ENCODE peak calls at places on chromosomes 13 and 19, in seven cellular contexts. W is ovary, J is lower leg skin, N is left ventricle myocardium inferior, C is thoracic aorta, M is upper lobe of right lung, E is fibroblast of mammary gland. L is an unnamed sample.

GRCh38 chr13:83003185-83003584 is 879.1 kb downstream of the SLITRK1 start:
- DNase-seq in W (no peak), J (no peak), N (no peak), C (no peak), M (no peak), E (no peak), L (no peak)

GRCh38 chr19:33639034-33639681 is 17.4 kb downstream of the CHST8 start:
- DNase-seq in W (no peak), J (no peak), N (no peak), C (no peak), M (peak), E (no peak), L (no peak)

GRCh38 chr13:78190296-78190695 is 271.7 kb upstream of the EDNRB start:
- DNase-seq in W (no peak), J (no peak), N (no peak), C (no peak), M (no peak), E (no peak), L (no peak)

GRCh38 chr19:35560271-35560670 is 3.2 kb downstream of the ATP4A start:
- DNase-seq in W (no peak), J (no peak), N (no peak), C (no peak), M (no peak), E (no peak), L (no peak)

GRCh38 chr13:100594731-100595130 is 6.1 kb upstream of the GGACT start:
- DNase-seq in W (no peak), J (no peak), N (no peak), C (no peak), M (no peak), E (no peak), L (no peak)

GRCh38 chr13:82739881-82740280 is 1142.4 kb downstream of the SLITRK1 start:
- DNase-seq in W (no peak), J (no peak), N (no peak), C (no peak), M (no peak), E (peak), L (no peak)

GRCh38 chr13:85816413-85816812 is 17.2 kb upstream of the SLITRK6 start:
- DNase-seq in W (no peak), J (no peak), N (no peak), C (no peak), M (no peak), E (peak), L (no peak)

GRCh38 chr13:53920916-53921315 is 892.3 kb downstream of the OLFM4 start:
- DNase-seq in W (no peak), J (peak), N (no peak), C (no peak), M (no peak), E (no peak), L (no peak)

GRCh38 chr19:40465025-40465780 is at the start of gene BLVRB:
- DNase-seq in W (no peak), J (no peak), N (no peak), C (no peak), M (no peak), E (peak), L (peak)

GRCh38 chr13:24502567-24503375 is 9.8 kb downstream of the PARP4 start:
- DNase-seq in W (no peak), J (no peak), N (peak), C (no peak), M (no peak), E (peak), L (peak)

GRCh38 chr13:77325371-77325941 is 1.4 kb downstream of the MYCBP2 start:
- DNase-seq in W (no peak), J (no peak), N (no peak), C (no peak), M (no peak), E (no peak), L (peak)

GRCh38 chr19:21474671-21475181 is 30.7 kb upstream of the ZNF429 start:
- DNase-seq in W (peak), J (peak), N (peak), C (peak), M (peak), E (peak), L (peak)

GRCh38 chr19:1512671-1513491 is at the start of gene ADAMTSL5:
- DNase-seq in W (peak), J (no peak), N (peak), C (no peak), M (peak), E (peak), L (no peak)

GRCh38 chr13:63605962-63606361 is 2190.3 kb upstream of the PCDH20 start:
- DNase-seq in W (no peak), J (no peak), N (no peak), C (no peak), M (no peak), E (no peak), L (no peak)

GRCh38 chr13:59088716-59089115 is 1075.0 kb downstream of the DIAPH3 start:
- DNase-seq in W (no peak), J (no peak), N (no peak), C (no peak), M (no peak), E (peak), L (peak)

GRCh38 chr13:33150662-33151061 is 134.4 kb downstream of the KL start:
- DNase-seq in W (no peak), J (no peak), N (no peak), C (no peak), M (no peak), E (no peak), L (no peak)

GRCh38 chr13:87128006-87128405 is 543.2 kb upstream of the SLITRK5 start:
- DNase-seq in W (no peak), J (no peak), N (no peak), C (no peak), M (no peak), E (peak), L (no peak)

GRCh38 chr13:44172411-44172810 is 201.2 kb upstream of the SERP2 start:
- DNase-seq in W (no peak), J (no peak), N (no peak), C (no peak), M (no peak), E (peak), L (no peak)

GRCh38 chr19:13103961-13104847 is 1.5 kb upstream of the LYL1 start:
- DNase-seq in W (peak), J (peak), N (peak), C (no peak), M (peak), E (no peak), L (no peak)

GRCh38 chr19:658916-659839 is 3.8 kb downstream of the RNF126 start:
- DNase-seq in W (no peak), J (no peak), N (peak), C (no peak), M (no peak), E (peak), L (no peak)

GRCh38 chr19:4443966-4444764 is 13.4 kb downstream of the UBXN6 start:
- DNase-seq in W (no peak), J (no peak), N (no peak), C (no peak), M (no peak), E (no peak), L (no peak)

GRCh38 chr19:39397360-39398296 is 6.5 kb downstream of the MED29 start:
- DNase-seq in W (peak), J (peak), N (peak), C (no peak), M (peak), E (peak), L (peak)

GRCh38 chr13:112343591-112343990 is 32.6 kb upstream of the SPACA7 start:
- DNase-seq in W (no peak), J (peak), N (no peak), C (no peak), M (peak), E (no peak), L (no peak)

GRCh38 chr13:114054269-114054668 is 78.2 kb downstream of the RASA3 start:
- DNase-seq in W (no peak), J (no peak), N (no peak), C (no peak), M (no peak), E (no peak), L (no peak)

GRCh38 chr13:109140777-109141354 is 511.5 kb downstream of the MYO16 start:
- DNase-seq in W (no peak), J (no peak), N (no peak), C (no peak), M (no peak), E (no peak), L (no peak)

GRCh38 chr13:33383724-33384577 is 98.4 kb upstream of the STARD13 start:
- DNase-seq in W (no peak), J (no peak), N (no peak), C (no peak), M (no peak), E (no peak), L (no peak)

GRCh38 chr19:35117017-35117570 is 1.5 kb downstream of the FXYD3 start:
- DNase-seq in W (no peak), J (no peak), N (no peak), C (no peak), M (no peak), E (no peak), L (no peak)

GRCh38 chr13:31032574-31033095 is 100.2 kb downstream of the TEX26 start:
- DNase-seq in W (no peak), J (peak), N (no peak), C (no peak), M (no peak), E (peak), L (no peak)

GRCh38 chr13:23020246-23020843 is 160.4 kb upstream of the SGCG start:
- DNase-seq in W (peak), J (no peak), N (no peak), C (no peak), M (no peak), E (peak), L (peak)

GRCh38 chr13:53782400-53783030 is 753.9 kb downstream of the OLFM4 start:
- DNase-seq in W (no peak), J (no peak), N (no peak), C (no peak), M (no peak), E (peak), L (peak)

GRCh38 chr19:15437355-15438123 is 12.2 kb downstream of the WIZ start:
- DNase-seq in W (peak), J (no peak), N (no peak), C (no peak), M (no peak), E (peak), L (no peak)

GRCh38 chr19:46859637-46860124 is 1.1 kb upstream of the ARHGAP35 start:
- DNase-seq in W (peak), J (peak), N (peak), C (no peak), M (peak), E (peak), L (no peak)

GRCh38 chr13:41496420-41497234 is 39.3 kb downstream of the RGCC start:
- DNase-seq in W (no peak), J (no peak), N (no peak), C (no peak), M (no peak), E (peak), L (peak)

GRCh38 chr19:47239610-47240296 is 8.8 kb upstream of the BBC3 start:
- DNase-seq in W (peak), J (peak), N (peak), C (no peak), M (peak), E (no peak), L (peak)

GRCh38 chr13:19910336-19911072 is 47.1 kb upstream of the ZMYM5 start:
- DNase-seq in W (no peak), J (no peak), N (no peak), C (no peak), M (no peak), E (peak), L (peak)

GRCh38 chr13:48078251-48078656 is 16.6 kb downstream of the MED4 start:
- DNase-seq in W (no peak), J (no peak), N (no peak), C (no peak), M (no peak), E (no peak), L (no peak)
- TF ChIP-seq CTCF in W (no peak), J (no peak), N (peak), C (no peak), M (peak), E (peak), L (peak)

GRCh38 chr13:27968316-27969072 is 621 bp downstream of the CDX2 start:
- DNase-seq in W (no peak), J (peak), N (no peak), C (no peak), M (no peak), E (no peak), L (no peak)
- H3K4me3 ChIP-seq in W (peak), J (no peak), N (peak), C (peak), M (no peak), E (no peak), L (no peak)

GRCh38 chr19:11587973-11588631 is 9.2 kb upstream of the ZNF627 start:
- DNase-seq in W (no peak), J (no peak), N (no peak), C (no peak), M (no peak), E (no peak), L (no peak)
- TF ChIP-seq CTCF in W (no peak), J (no peak), N (no peak), C (no peak), M (no peak), E (no peak), L (no peak)

GRCh38 chr19:17682273-17682672 is 5.9 kb downstream of the UNC13A start:
- DNase-seq in W (no peak), J (no peak), N (no peak), C (no peak), M (no peak), E (no peak), L (no peak)

GRCh38 chr19:17684256-17684655 is 3.9 kb downstream of the UNC13A start:
- DNase-seq in W (no peak), J (no peak), N (no peak), C (no peak), M (no peak), E (no peak), L (no peak)

GRCh38 chr19:17685451-17686026 is 2.6 kb downstream of the UNC13A start:
- DNase-seq in W (no peak), J (no peak), N (no peak), C (no peak), M (no peak), E (no peak), L (no peak)

GRCh38 chr19:17681505-17682125 is 6.5 kb downstream of the UNC13A start:
- DNase-seq in W (peak), J (no peak), N (peak), C (no peak), M (no peak), E (peak), L (peak)

DNA sequence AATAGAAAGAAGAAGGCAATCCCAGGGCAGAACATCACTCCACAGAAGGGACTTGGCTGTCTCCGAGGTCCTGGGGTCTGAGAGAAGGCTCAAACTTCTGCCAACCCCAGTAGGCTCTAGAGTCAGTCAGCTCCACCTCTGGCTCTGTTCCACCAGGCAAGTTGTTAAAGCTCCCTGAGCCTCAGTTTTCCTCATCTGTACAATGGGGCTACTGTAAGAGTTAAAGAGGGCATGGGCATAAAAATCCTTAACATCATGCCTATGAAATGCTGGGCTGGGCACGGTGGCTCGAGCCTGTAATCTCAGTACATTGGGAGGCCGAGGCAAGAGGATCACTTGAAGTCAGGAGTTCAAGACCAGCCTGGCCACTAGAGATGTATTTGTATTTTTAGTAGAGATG is 5.1 kb downstream of the UNC13A start:
- DNase-seq in W (no peak), J (no peak), N (no peak), C (no peak), M (no peak), E (no peak), L (no peak)
- H3K4me3 ChIP-seq in W (no peak), J (no peak), N (no peak), C (no peak), M (no peak), E (no peak), L (no peak)

GRCh38 chr19:19595171-19595701 is 23.3 kb downstream of the PBX4 start:
- DNase-seq in W (no peak), J (no peak), N (no peak), C (no peak), M (peak), E (peak), L (peak)
- TF ChIP-seq CTCF in W (no peak), J (no peak), N (no peak), C (no peak), M (no peak), E (no peak), L (no peak)

GRCh38 chr19:49151339-49152217 is 3.6 kb downstream of the HRC start:
- DNase-seq in W (peak), J (peak), N (peak), C (no peak), M (peak), E (peak), L (no peak)
- H3K4me3 ChIP-seq in W (no peak), J (no peak), N (peak), C (peak), M (no peak), E (no peak), L (no peak)

GRCh38 chr19:3253270-3253669 is 28.8 kb downstream of the CELF5 start:
- DNase-seq in W (no peak), J (no peak), N (no peak), C (no peak), M (no peak), E (peak), L (no peak)
- TF ChIP-seq CTCF in W (no peak), J (no peak), N (no peak), C (no peak), M (no peak), E (no peak), L (no peak)

GRCh38 chr19:53961523-53962345 is 1.0 kb upstream of the CACNG8 start:
- DNase-seq in W (no peak), J (no peak), N (no peak), C (no peak), M (no peak), E (no peak), L (no peak)
- H3K4me3 ChIP-seq in W (no peak), J (no peak), N (no peak), C (no peak), M (no peak), E (no peak), L (peak)

GRCh38 chr13:51910508-51910907 is 48.7 kb downstream of the CCDC70 start:
- DNase-seq in W (no peak), J (peak), N (no peak), C (no peak), M (no peak), E (no peak), L (no peak)

GRCh38 chr13:51912511-51913225 is 50.9 kb downstream of the CCDC70 start:
- DNase-seq in W (no peak), J (peak), N (no peak), C (no peak), M (no peak), E (no peak), L (no peak)

GRCh38 chr13:51913421-51914136 is 51.8 kb downstream of the CCDC70 start:
- DNase-seq in W (no peak), J (peak), N (no peak), C (no peak), M (no peak), E (no peak), L (no peak)

GRCh38 chr13:51914137-51914493 is 52.3 kb downstream of the CCDC70 start:
- DNase-seq in W (no peak), J (peak), N (no peak), C (no peak), M (no peak), E (no peak), L (no peak)

DNA sequence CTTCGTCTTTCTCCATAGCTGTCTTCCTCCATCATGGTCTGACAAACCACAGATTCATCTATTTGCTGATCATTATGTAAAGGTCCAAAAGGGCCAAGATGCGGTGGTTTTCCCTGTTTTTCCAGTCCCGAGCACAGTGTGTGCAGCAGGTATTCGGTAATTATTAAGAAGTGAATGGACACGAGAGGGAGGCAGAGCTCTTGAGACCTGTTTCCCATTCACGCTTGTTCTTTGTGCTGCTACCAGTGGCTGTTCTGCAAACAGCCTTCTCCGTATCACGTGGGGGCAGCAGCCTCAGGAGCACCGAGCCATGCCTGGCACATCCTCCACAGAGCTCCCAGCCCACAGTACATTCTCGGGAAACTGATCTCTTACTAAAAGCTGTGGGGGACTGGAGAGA is 50.3 kb downstream of the CCDC70 start:
- DNase-seq in W (no peak), J (peak), N (no peak), C (no peak), M (no peak), E (no peak), L (no peak)
- TF ChIP-seq CTCF in W (no peak), J (no peak), N (peak), C (no peak), M (no peak), E (no peak), L (no peak)